ENCODE peak calls at places on chromosomes 3 and 15, in ten cellular contexts. S is NCI-H1105 treated with DMSO at 0.1 percent for 48 hours; O is foreskin keratinocyte; L is NCI-H2171 treated with DMSO at 0.1 percent for 48 hours; G is cerebellar cortex; N is stimulated activated CD4-positive, alpha-beta T cell treated with anti-CD3 and anti-CD28 coated beads, Interleukin-12 subunit alpha, Interleukin-12 subunit beta, amount 100 ng/mL, for 48 hours; W is body of pancreas; U is activated T-cell treated with anti-CD3 and anti-CD28 coated beads for 4 hours; P is HTR-8/SVneo; H is H54. T is an unnamed sample.

GRCh38 chr15:101026686-101027272 is 107.6 kb downstream of the LRRK1 start:
- DNase-seq in S (no peak), O (no peak), L (no peak), G (no peak), N (no peak), W (no peak), U (no peak), P (no peak), H (no peak), T (no peak)

GRCh38 chr3:125006190-125006855 is 49.5 kb downstream of the HEG1 start:
- DNase-seq in S (no peak), O (no peak), L (no peak), G (no peak), N (no peak), W (no peak), U (no peak), P (no peak), H (no peak), T (no peak)

GRCh38 chr3:66744521-66744920 is 243.7 kb upstream of the LRIG1 start:
- DNase-seq in S (no peak), O (no peak), L (no peak), G (no peak), N (no peak), W (no peak), U (no peak), P (no peak), H (no peak), T (no peak)

GRCh38 chr3:22859618-22860017 is 343.5 kb upstream of the UBE2E2 start:
- DNase-seq in S (no peak), O (no peak), L (no peak), G (no peak), N (no peak), W (no peak), U (no peak), P (no peak), H (no peak), T (no peak)

GRCh38 chr3:157956850-157957249 is 149.4 kb downstream of the SHOX2 start:
- DNase-seq in S (no peak), O (no peak), L (no peak), G (peak), N (no peak), W (no peak), U (no peak), P (no peak), H (no peak), T (no peak)

GRCh38 chr3:65867463-65868210 is 171.1 kb downstream of the MAGI1 start:
- DNase-seq in S (no peak), O (no peak), L (peak), G (peak), N (no peak), W (no peak), U (no peak), P (no peak), H (no peak), T (no peak)

GRCh38 chr15:72838311-72838731 is 54.8 kb upstream of the ADPGK start:
- DNase-seq in S (no peak), O (no peak), L (no peak), G (no peak), N (no peak), W (no peak), U (no peak), P (no peak), H (no peak), T (peak)

GRCh38 chr3:122618614-122619013 is 41.2 kb downstream of the PARP15 start:
- DNase-seq in S (no peak), O (no peak), L (no peak), G (no peak), N (no peak), W (no peak), U (no peak), P (no peak), H (no peak), T (no peak)

GRCh38 chr3:155491696-155492095 is 198.2 kb upstream of the STRIT1 start:
- DNase-seq in S (no peak), O (no peak), L (no peak), G (no peak), N (no peak), W (no peak), U (no peak), P (no peak), H (no peak), T (no peak)

GRCh38 chr15:37921527-37922385 is 12.7 kb upstream of the TMCO5A start:
- DNase-seq in S (no peak), O (peak), L (no peak), G (no peak), N (no peak), W (no peak), U (no peak), P (no peak), H (no peak), T (peak)

GRCh38 chr3:31412832-31413231 is 119.9 kb upstream of the STT3B start:
- DNase-seq in S (no peak), O (peak), L (no peak), G (no peak), N (no peak), W (no peak), U (no peak), P (no peak), H (no peak), T (no peak)

GRCh38 chr15:58182460-58183163 is 44.4 kb downstream of the AQP9 start:
- DNase-seq in S (peak), O (peak), L (peak), G (peak), N (peak), W (peak), U (peak), P (peak), H (peak), T (peak)

GRCh38 chr3:64084640-64085039 is 61.3 kb upstream of the PSMD6 start:
- DNase-seq in S (no peak), O (peak), L (no peak), G (no peak), N (no peak), W (no peak), U (no peak), P (peak), H (peak), T (peak)